ENCODE peak calls at places on chromosome 3, in seven cellular contexts. R, S, D, E, B, J and A are unnamed samples.

GRCh38 chr3:47225310-47225906 is 57.2 kb downstream of the KIF9 start:
- DNase-seq in R (no peak), S (peak; percentile 3), D (no peak), E (no peak), B (peak; percentile 78), J (no peak), A (no peak)

GRCh38 chr3:126087552-126088175 is 3.7 kb upstream of the SLC41A3 start:
- DNase-seq in R (no peak), S (no peak), D (no peak), E (peak; percentile 56), B (no peak), J (no peak), A (no peak)

GRCh38 chr3:15325228-15325627 is 7.2 kb downstream of the SH3BP5 start:
- DNase-seq in R (no peak), S (peak; percentile 51), D (no peak), E (peak; percentile 75), B (peak; percentile 76), J (no peak), A (no peak)

GRCh38 chr3:143016321-143016972 is 15.1 kb downstream of the U2SURP start:
- DNase-seq in R (no peak), S (no peak), D (no peak), E (peak; percentile 47), B (no peak), J (no peak), A (peak; percentile 30)

GRCh38 chr3:78221796-78222195 is 1181.9 kb downstream of the ROBO2 start:
- DNase-seq in R (no peak), S (no peak), D (no peak), E (no peak), B (no peak), J (no peak), A (no peak)

GRCh38 chr3:65785065-65785645 is 253.6 kb downstream of the MAGI1 start:
- DNase-seq in R (no peak), S (peak; percentile 56), D (peak; percentile 70), E (peak; percentile 85), B (peak; percentile 73), J (no peak), A (peak; percentile 42)

GRCh38 chr3:189727898-189728297 is 96.7 kb downstream of the TP63 start:
- DNase-seq in R (no peak), S (no peak), D (no peak), E (no peak), B (peak; percentile 81), J (no peak), A (no peak)

GRCh38 chr3:185318136-185318535 is 44.8 kb upstream of the MAP3K13 start:
- DNase-seq in R (no peak), S (no peak), D (peak; percentile 46), E (peak; percentile 6), B (peak; percentile 24), J (no peak), A (no peak)

GRCh38 chr3:41265011-41265545 is 65.8 kb downstream of the CTNNB1 start:
- DNase-seq in R (no peak), S (no peak), D (no peak), E (no peak), B (peak; percentile 33), J (no peak), A (no peak)

GRCh38 chr3:10507331-10507730 is 1.9 kb upstream of the ATP2B2 start:
- DNase-seq in R (no peak), S (no peak), D (no peak), E (no peak), B (no peak), J (no peak), A (no peak)

GRCh38 chr3:56769125-56769709 is 32.5 kb downstream of the ARHGEF3 start:
- DNase-seq in R (no peak), S (no peak), D (no peak), E (no peak), B (no peak), J (no peak), A (no peak)

GRCh38 chr3:112005091-112005672 is 6.5 kb downstream of the TAGLN3 start:
- DNase-seq in R (no peak), S (no peak), D (no peak), E (no peak), B (no peak), J (no peak), A (no peak)